ENCODE peak calls at places on chromosomes 4 and X, in eight cellular contexts. R is foreskin fibroblast; A is AG20443; X is activated CD4-positive, alpha-beta T cell treated with anti-CD3 and anti-CD28 coated beads for 1 hour; C is PC-3; V is tibial nerve; K is NCI-H2081 treated with DMSO at 0.1 percent for 48 hours; S is sciatic nerve. M is an unnamed sample.

GRCh38 chr4:4394644-4395043 is 7.7 kb downstream of the NSG1 start:
- DNase-seq in C (peak; percentile 50), K (no peak), A (no peak), S (no peak), V (no peak), X (no peak), R (no peak), M (no peak)

GRCh38 chrX:14095702-14096101 is 66.0 kb upstream of the GEMIN8 start:
- DNase-seq in K (no peak), C (peak; percentile 78), X (peak; percentile 8), A (peak; percentile 58), S (no peak), R (peak; percentile 77), V (no peak), M (no peak)

GRCh38 chrX:147917700-147918694 is 6.3 kb downstream of the FMR1 start:
- DNase-seq in X (no peak), V (no peak), K (no peak), A (peak; percentile 9), R (no peak), C (no peak), S (no peak), M (no peak)

GRCh38 chr4:8796096-8796495 is 75.5 kb downstream of the HMX1 start:
- DNase-seq in R (no peak), C (no peak), S (no peak), A (no peak), X (no peak), V (no peak), K (no peak), M (no peak)

GRCh38 chr4:91758487-91758886 is 545.3 kb upstream of the GRID2 start:
- DNase-seq in R (peak; percentile 21), S (no peak), V (no peak), C (peak; percentile 86), K (no peak), X (no peak), A (no peak), M (no peak)

GRCh38 chr4:30753316-30753715 is 33.1 kb downstream of the PCDH7 start:
- DNase-seq in K (no peak), R (no peak), S (no peak), X (no peak), A (no peak), C (peak; percentile 72), V (no peak), M (no peak)

GRCh38 chr4:186946140-186946539 is 222.5 kb upstream of the FAT1 start:
- DNase-seq in A (no peak), R (no peak), C (no peak), X (no peak), V (no peak), K (no peak), S (no peak), M (no peak)

GRCh38 chr4:36159208-36159607 is 85.1 kb downstream of the ARAP2 start:
- DNase-seq in K (no peak), A (no peak), R (no peak), C (no peak), S (no peak), X (no peak), V (no peak), M (no peak)

GRCh38 chrX:150408561-150408960 is 45.4 kb downstream of the MAMLD1 start:
- DNase-seq in S (no peak), A (no peak), C (no peak), R (no peak), K (no peak), X (no peak), V (no peak), M (no peak)

GRCh38 chr4:41452484-41453225 is 85.3 kb upstream of the LIMCH1 start:
- DNase-seq in A (no peak), X (no peak), C (no peak), K (no peak), S (no peak), R (no peak), V (no peak), M (no peak)

M was measured in NCI-H1436 treated with DMSO at 0.1 percent for 48 hours.